ENCODE peak calls at places on chromosomes 4 and X, in six cellular contexts. Z, L, V, A, N and F are unnamed samples.

GRCh38 chrX:13254076-13254785 is 65.6 kb downstream of the ATXN3L start:
- DNase-seq in Z (no peak), L (no peak), A (no peak), N (no peak), V (peak; percentile 54), F (no peak)

GRCh38 chrX:65674351-65674893 is 7.0 kb downstream of the MSN start:
- DNase-seq in L (no peak), N (no peak), A (no peak), Z (no peak), V (no peak), F (no peak)

GRCh38 chr4:26252349-26252748 is 68.5 kb upstream of the RBPJ start:
- DNase-seq in N (no peak), L (no peak), Z (no peak), V (no peak), A (no peak), F (no peak)

GRCh38 chrX:71989768-71990167 is 79.1 kb downstream of the NHSL2 start:
- DNase-seq in N (no peak), Z (no peak), V (no peak), A (peak; percentile 70), L (no peak), F (no peak)

GRCh38 chr4:8247047-8247930 is 22.3 kb upstream of the HTRA3 start:
- DNase-seq in N (no peak), Z (peak; percentile 65), V (peak; percentile 77), A (peak; percentile 73), L (peak; percentile 66), F (no peak)

GRCh38 chrX:149937881-149938426 is 337 bp downstream of the EOLA2 start:
- DNase-seq in N (peak; percentile 2), V (no peak), Z (peak; percentile 85), L (no peak), A (peak; percentile 69), F (no peak)

GRCh38 chr4:6855692-6856297 is 53.8 kb upstream of the TBC1D14 start:
- DNase-seq in Z (no peak), V (no peak), A (no peak), L (no peak), N (no peak), F (no peak)

GRCh38 chrX:21745756-21746155 is 12.2 kb downstream of the SMPX start:
- DNase-seq in Z (no peak), N (peak; percentile 8), A (no peak), V (no peak), L (peak; percentile 36), F (no peak)

GRCh38 chr4:121594796-121595526 is 101.8 kb downstream of the ANXA5 start:
- DNase-seq in V (no peak), N (no peak), A (no peak), L (no peak), Z (no peak), F (no peak)

GRCh38 chrX:781216-782211 is 150.9 kb downstream of the SHOX start:
- DNase-seq in A (peak; percentile 55), Z (no peak), V (no peak), N (no peak), L (no peak), F (peak; percentile 57)

GRCh38 chr4:26105372-26105771 is 191.4 kb downstream of the SMIM20 start:
- DNase-seq in L (no peak), V (no peak), A (no peak), Z (no peak), N (no peak), F (no peak)

GRCh38 chrX:31168596-31168995 is 96.8 kb upstream of the FTHL17 start:
- DNase-seq in Z (no peak), L (no peak), A (no peak), N (no peak), V (no peak), F (no peak)

GRCh38 chrX:108304210-108304609 is 134.0 kb downstream of the COL4A6 start:
- DNase-seq in A (no peak), Z (no peak), L (no peak), V (no peak), N (no peak), F (peak; percentile 52)

GRCh38 chrX:33434256-33435092 is 223.1 kb upstream of the DMD start:
- DNase-seq in N (no peak), Z (no peak), L (peak; percentile 50), V (no peak), A (peak; percentile 70), F (peak; percentile 43)

GRCh38 chr4:68683034-68683433 is 12.6 kb upstream of the UGT2B15 start:
- DNase-seq in Z (no peak), N (no peak), V (no peak), A (no peak), L (no peak), F (no peak)

GRCh38 chr4:43146198-43146597 is 253.7 kb downstream of the GRXCR1 start:
- DNase-seq in V (no peak), L (no peak), Z (no peak), N (no peak), A (no peak), F (no peak)

GRCh38 chr4:125123710-125124109 is 191.0 kb upstream of the FAT4 start:
- DNase-seq in Z (no peak), L (no peak), V (no peak), N (no peak), A (no peak), F (no peak)

GRCh38 chr4:82890602-82890912 is 396 bp downstream of the SEC31A start:
- DNase-seq in N (no peak), A (no peak), Z (no peak), L (no peak), V (no peak), F (no peak)

GRCh38 chr4:82893942-82894341 is 3.0 kb upstream of the SEC31A start:
- DNase-seq in L (no peak), Z (no peak), N (no peak), V (no peak), A (no peak), F (no peak)

GRCh38 chr4:82890913-82891727 is at the start of gene SEC31A:
- DNase-seq in Z (peak; percentile 98), A (peak; percentile 97), L (peak; percentile 96), V (peak; percentile 99), N (peak; percentile 97), F (peak; percentile 93)

GRCh38 chr4:82892467-82892802 is 1.5 kb upstream of the SEC31A start:
- DNase-seq in A (no peak), Z (no peak), N (no peak), L (no peak), V (no peak), F (no peak)

GRCh38 chr4:82891728-82892466 is 944 bp upstream of the SEC31A start:
- DNase-seq in N (no peak), Z (no peak), A (no peak), V (no peak), L (no peak), F (no peak)
- H3K4me3 ChIP-seq in N (peak overlapping the region; percentile 87), Z (peak overlapping the region; percentile 56), A (peak overlapping the region; percentile 91), V (peak overlapping the region; percentile 72), L (peak overlapping the region; percentile 96), F (peak overlapping the region; percentile 71)

GRCh38 chr4:139844057-139844456 is 178.4 kb downstream of the MGST2 start:
- DNase-seq in A (no peak), N (no peak), V (no peak), Z (no peak), L (no peak), F (no peak)
- H3K27me3 ChIP-seq in A (no peaks in the 10 kb centered on the region), N (no peaks in the 10 kb centered on the region), V (no peaks in the 10 kb centered on the region), Z (no peaks in the 10 kb centered on the region), L (no peaks in the 10 kb centered on the region), F (no peaks in the 10 kb centered on the region)

GRCh38 chr4:530017-530781 is 31.2 kb downstream of the PIGG start:
- DNase-seq in L (no peak), V (no peak), N (no peak), A (no peak), Z (no peak), F (no peak)
- H3K36me3 ChIP-seq in L (peaks cover 11% of the 10 kb centered on the region), V (peaks cover 99% of the 10 kb centered on the region), N (peaks cover 20% of the 10 kb centered on the region), A (peaks cover 94% of the 10 kb centered on the region), Z (peaks cover 43% of the 10 kb centered on the region), F (peaks cover 15% of the 10 kb centered on the region)

GRCh38 chrX:19886375-19886774 is 1.0 kb downstream of the SH3KBP1 start:
- DNase-seq in V (no peak), A (no peak), Z (no peak), L (no peak), N (no peak), F (no peak)

GRCh38 chrX:19885732-19886131 is 1.7 kb downstream of the SH3KBP1 start:
- DNase-seq in V (no peak), N (no peak), A (no peak), Z (no peak), L (no peak), F (no peak)

GRCh38 chrX:19886888-19887531 is 390 bp downstream of the SH3KBP1 start:
- DNase-seq in V (peak; percentile 80), N (no peak), L (no peak), Z (peak; percentile 71), A (no peak), F (peak; percentile 71)

GRCh38 chrX:19889582-19890342 is 2.4 kb upstream of the SH3KBP1 start:
- DNase-seq in A (no peak), N (peak; percentile 20), Z (no peak), L (no peak), V (no peak), F (no peak)

GRCh38 chrX:19888419-19888879 is 1.0 kb upstream of the SH3KBP1 start:
- DNase-seq in A (no peak), V (no peak), Z (no peak), N (peak; percentile 22), L (no peak), F (peak; percentile 73)
- H3K4me3 ChIP-seq in A (peak overlapping the region; percentile 92), V (peak overlapping the region; percentile 33), Z (peak overlapping the region; percentile 18), N (peak overlapping the region; percentile 37), L (peak overlapping the region; percentile 21), F (peak overlapping the region; percentile 44)

DNA sequence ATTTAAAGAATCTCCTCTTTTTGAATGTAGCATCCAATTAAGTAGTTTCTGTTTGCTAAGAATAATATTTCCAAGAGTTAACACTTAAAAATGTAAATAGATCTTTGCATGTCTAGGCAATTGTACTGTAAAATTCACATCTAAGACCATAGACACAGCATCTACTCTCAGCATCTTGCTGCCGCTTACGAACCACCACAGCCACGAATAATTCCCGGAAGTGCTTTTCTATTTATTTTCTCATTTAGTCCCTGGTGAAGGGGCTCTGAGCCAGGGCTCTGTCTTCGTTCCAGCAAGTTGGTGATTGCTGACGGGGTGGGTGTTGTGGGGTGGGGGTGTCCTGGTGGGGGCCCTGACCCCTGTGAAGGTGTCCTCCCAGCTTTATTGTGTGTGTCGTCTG is 1.5 kb downstream of the NSG1 start:
- DNase-seq in N (no peak), Z (no peak), V (no peak), A (no peak), L (no peak), F (no peak)
- H3K27me3 ChIP-seq in N (no peaks in the 10 kb centered on the region), Z (no peaks in the 10 kb centered on the region), V (peaks cover 98% of the 10 kb centered on the region), A (peaks cover 9% of the 10 kb centered on the region), L (peaks cover 46% of the 10 kb centered on the region), F (peaks cover 44% of the 10 kb centered on the region)

DNA sequence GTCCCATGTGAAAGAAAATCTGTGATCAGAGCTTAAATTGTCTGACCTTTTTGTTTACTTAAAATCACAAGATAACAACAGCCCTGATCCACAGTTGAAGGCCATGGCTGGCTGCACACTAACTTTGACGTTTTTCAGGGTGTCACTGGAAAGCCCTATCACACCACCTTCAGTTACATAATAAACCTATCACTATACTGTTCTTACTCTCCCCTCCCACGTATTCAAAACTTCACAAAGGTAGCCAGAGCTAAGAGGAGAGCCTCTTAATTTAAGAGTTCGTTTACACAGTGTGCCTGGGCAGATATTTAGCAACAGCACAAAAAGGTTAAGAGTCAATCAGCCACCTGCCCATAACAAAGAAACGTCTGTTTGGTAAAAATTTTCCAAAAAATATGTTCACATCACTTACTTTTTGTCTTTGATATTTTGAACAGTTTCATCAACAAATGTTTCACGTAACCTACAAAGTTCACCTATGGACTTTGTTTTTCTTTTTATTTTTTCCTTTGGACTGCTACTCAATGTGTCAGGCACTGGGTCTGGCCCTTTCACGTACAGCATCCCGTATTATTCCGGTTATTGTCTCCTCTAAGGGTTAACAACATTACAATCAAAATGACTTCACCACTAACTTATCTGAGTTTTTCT is 25.0 kb downstream of the RFC1 start:
- DNase-seq in L (peak; percentile 42), N (no peak), A (no peak), V (no peak), Z (no peak), F (no peak)
- H3K36me3 ChIP-seq in L (no peaks in the 10 kb centered on the region), N (peaks cover 5% of the 10 kb centered on the region), A (peaks cover 14% of the 10 kb centered on the region), V (peaks cover 23% of the 10 kb centered on the region), Z (no peaks in the 10 kb centered on the region), F (no peaks in the 10 kb centered on the region)